ENCODE peak calls at places on chromosome 7, in ten cellular contexts. One of them, this sample, is unnamed.
A peak's percentile ranks its signal among the peaks of the same experiment; 100 is the strongest.

GRCh38 chr7:17384400-17384799 is 85.9 kb downstream of the AHR start:
- DNase-seq in stimulated activated CD4-positive, alpha-beta T cell treated with anti-CD3 and anti-CD28 coated beads, Interleukin-2, amount 100 ng/mL, for 48 hours: no peak
- DNase-seq in thoracic aorta: no peak
- DNase-seq in HFF-Myc: no peak
- DNase-seq in heart left ventricle: no peak
- DNase-seq in NCI-H1092 treated with DMSO at 0.1 percent for 48 hours: no peak
- DNase-seq in nephron progenitor cell: no peak
- DNase-seq in DMS79: no peak
- DNase-seq in activated naive CD4-positive, alpha-beta T cell treated with anti-CD3 and anti-CD28 coated beads, Interleukin-2, amount 10 ng/mL, durations not matched to agents 7 days and 5 days: no peak
- DNase-seq in neural crest cell: no peak
- DNase-seq in this sample: no peak

GRCh38 chr7:90655566-90655965 is 59.4 kb downstream of the CDK14 start:
- DNase-seq in stimulated activated CD4-positive, alpha-beta T cell treated with anti-CD3 and anti-CD28 coated beads, Interleukin-2, amount 100 ng/mL, for 48 hours: no peak
- DNase-seq in thoracic aorta: no peak
- DNase-seq in HFF-Myc: no peak
- DNase-seq in heart left ventricle: no peak
- DNase-seq in NCI-H1092 treated with DMSO at 0.1 percent for 48 hours: no peak
- DNase-seq in nephron progenitor cell: no peak
- DNase-seq in DMS79: peak; percentile 55
- DNase-seq in activated naive CD4-positive, alpha-beta T cell treated with anti-CD3 and anti-CD28 coated beads, Interleukin-2, amount 10 ng/mL, durations not matched to agents 7 days and 5 days: no peak
- DNase-seq in neural crest cell: no peak
- DNase-seq in this sample: no peak

GRCh38 chr7:37376386-37376785 is 72.3 kb downstream of the ELMO1 start:
- DNase-seq in stimulated activated CD4-positive, alpha-beta T cell treated with anti-CD3 and anti-CD28 coated beads, Interleukin-2, amount 100 ng/mL, for 48 hours: no peak
- DNase-seq in thoracic aorta: no peak
- DNase-seq in HFF-Myc: no peak
- DNase-seq in heart left ventricle: no peak
- DNase-seq in NCI-H1092 treated with DMSO at 0.1 percent for 48 hours: no peak
- DNase-seq in nephron progenitor cell: no peak
- DNase-seq in DMS79: no peak
- DNase-seq in activated naive CD4-positive, alpha-beta T cell treated with anti-CD3 and anti-CD28 coated beads, Interleukin-2, amount 10 ng/mL, durations not matched to agents 7 days and 5 days: no peak
- DNase-seq in neural crest cell: no peak
- DNase-seq in this sample: no peak

GRCh38 chr7:109213081-109213480 is 643.4 kb downstream of the DNAJB9 start:
- DNase-seq in stimulated activated CD4-positive, alpha-beta T cell treated with anti-CD3 and anti-CD28 coated beads, Interleukin-2, amount 100 ng/mL, for 48 hours: no peak
- DNase-seq in thoracic aorta: no peak
- DNase-seq in HFF-Myc: no peak
- DNase-seq in heart left ventricle: no peak
- DNase-seq in NCI-H1092 treated with DMSO at 0.1 percent for 48 hours: no peak
- DNase-seq in nephron progenitor cell: no peak
- DNase-seq in DMS79: no peak
- DNase-seq in activated naive CD4-positive, alpha-beta T cell treated with anti-CD3 and anti-CD28 coated beads, Interleukin-2, amount 10 ng/mL, durations not matched to agents 7 days and 5 days: no peak
- DNase-seq in neural crest cell: no peak
- DNase-seq in this sample: peak; percentile 18

GRCh38 chr7:12868027-12868426 is 180.6 kb downstream of the ARL4A start:
- DNase-seq in stimulated activated CD4-positive, alpha-beta T cell treated with anti-CD3 and anti-CD28 coated beads, Interleukin-2, amount 100 ng/mL, for 48 hours: no peak
- DNase-seq in thoracic aorta: no peak
- DNase-seq in HFF-Myc: no peak
- DNase-seq in heart left ventricle: no peak
- DNase-seq in NCI-H1092 treated with DMSO at 0.1 percent for 48 hours: no peak
- DNase-seq in nephron progenitor cell: no peak
- DNase-seq in DMS79: no peak
- DNase-seq in activated naive CD4-positive, alpha-beta T cell treated with anti-CD3 and anti-CD28 coated beads, Interleukin-2, amount 10 ng/mL, durations not matched to agents 7 days and 5 days: no peak
- DNase-seq in neural crest cell: no peak
- DNase-seq in this sample: no peak

GRCh38 chr7:47503283-47503682 is 78.6 kb downstream of the TNS3 start:
- DNase-seq in stimulated activated CD4-positive, alpha-beta T cell treated with anti-CD3 and anti-CD28 coated beads, Interleukin-2, amount 100 ng/mL, for 48 hours: no peak
- DNase-seq in thoracic aorta: no peak
- DNase-seq in HFF-Myc: no peak
- DNase-seq in heart left ventricle: no peak
- DNase-seq in NCI-H1092 treated with DMSO at 0.1 percent for 48 hours: no peak
- DNase-seq in nephron progenitor cell: no peak
- DNase-seq in DMS79: no peak
- DNase-seq in activated naive CD4-positive, alpha-beta T cell treated with anti-CD3 and anti-CD28 coated beads, Interleukin-2, amount 10 ng/mL, durations not matched to agents 7 days and 5 days: no peak
- DNase-seq in neural crest cell: no peak
- DNase-seq in this sample: peak; percentile 79

GRCh38 chr7:158276414-158277218 is 311.0 kb downstream of the PTPRN2 start:
- DNase-seq in stimulated activated CD4-positive, alpha-beta T cell treated with anti-CD3 and anti-CD28 coated beads, Interleukin-2, amount 100 ng/mL, for 48 hours: no peak
- DNase-seq in thoracic aorta: no peak
- DNase-seq in HFF-Myc: no peak
- DNase-seq in heart left ventricle: peak; percentile 9
- DNase-seq in NCI-H1092 treated with DMSO at 0.1 percent for 48 hours: no peak
- DNase-seq in nephron progenitor cell: no peak
- DNase-seq in DMS79: no peak
- DNase-seq in activated naive CD4-positive, alpha-beta T cell treated with anti-CD3 and anti-CD28 coated beads, Interleukin-2, amount 10 ng/mL, durations not matched to agents 7 days and 5 days: no peak
- DNase-seq in neural crest cell: no peak
- DNase-seq in this sample: no peak

GRCh38 chr7:128954830-128955797 is 17.4 kb downstream of the IRF5 start:
- DNase-seq in stimulated activated CD4-positive, alpha-beta T cell treated with anti-CD3 and anti-CD28 coated beads, Interleukin-2, amount 100 ng/mL, for 48 hours: no peak
- DNase-seq in thoracic aorta: no peak
- DNase-seq in HFF-Myc: no peak
- DNase-seq in heart left ventricle: no peak
- DNase-seq in NCI-H1092 treated with DMSO at 0.1 percent for 48 hours: no peak
- DNase-seq in nephron progenitor cell: no peak
- DNase-seq in DMS79: no peak
- DNase-seq in activated naive CD4-positive, alpha-beta T cell treated with anti-CD3 and anti-CD28 coated beads, Interleukin-2, amount 10 ng/mL, durations not matched to agents 7 days and 5 days: no peak
- DNase-seq in neural crest cell: no peak
- DNase-seq in this sample: no peak

GRCh38 chr7:106915873-106916272 is 50.8 kb downstream of the PIK3CG start:
- DNase-seq in stimulated activated CD4-positive, alpha-beta T cell treated with anti-CD3 and anti-CD28 coated beads, Interleukin-2, amount 100 ng/mL, for 48 hours: no peak
- DNase-seq in thoracic aorta: no peak
- DNase-seq in HFF-Myc: no peak
- DNase-seq in heart left ventricle: no peak
- DNase-seq in NCI-H1092 treated with DMSO at 0.1 percent for 48 hours: no peak
- DNase-seq in nephron progenitor cell: no peak
- DNase-seq in DMS79: no peak
- DNase-seq in activated naive CD4-positive, alpha-beta T cell treated with anti-CD3 and anti-CD28 coated beads, Interleukin-2, amount 10 ng/mL, durations not matched to agents 7 days and 5 days: no peak
- DNase-seq in neural crest cell: no peak
- DNase-seq in this sample: no peak

GRCh38 chr7:117269417-117269816 is 53.4 kb downstream of the WNT2 start:
- DNase-seq in stimulated activated CD4-positive, alpha-beta T cell treated with anti-CD3 and anti-CD28 coated beads, Interleukin-2, amount 100 ng/mL, for 48 hours: no peak
- DNase-seq in thoracic aorta: no peak
- DNase-seq in HFF-Myc: peak; percentile 79
- DNase-seq in heart left ventricle: no peak
- DNase-seq in NCI-H1092 treated with DMSO at 0.1 percent for 48 hours: no peak
- DNase-seq in nephron progenitor cell: no peak
- DNase-seq in DMS79: no peak
- DNase-seq in activated naive CD4-positive, alpha-beta T cell treated with anti-CD3 and anti-CD28 coated beads, Interleukin-2, amount 10 ng/mL, durations not matched to agents 7 days and 5 days: no peak
- DNase-seq in neural crest cell: no peak
- DNase-seq in this sample: no peak

GRCh38 chr7:99525713-99526440 is 21.4 kb downstream of the ZKSCAN5 start:
- DNase-seq in stimulated activated CD4-positive, alpha-beta T cell treated with anti-CD3 and anti-CD28 coated beads, Interleukin-2, amount 100 ng/mL, for 48 hours: no peak
- DNase-seq in thoracic aorta: no peak
- DNase-seq in HFF-Myc: no peak
- DNase-seq in heart left ventricle: no peak
- DNase-seq in NCI-H1092 treated with DMSO at 0.1 percent for 48 hours: no peak
- DNase-seq in nephron progenitor cell: no peak
- DNase-seq in DMS79: no peak
- DNase-seq in activated naive CD4-positive, alpha-beta T cell treated with anti-CD3 and anti-CD28 coated beads, Interleukin-2, amount 10 ng/mL, durations not matched to agents 7 days and 5 days: peak; percentile 41
- DNase-seq in neural crest cell: no peak
- DNase-seq in this sample: no peak

GRCh38 chr7:36966039-36966438 is 241.7 kb upstream of the AOAH start:
- DNase-seq in stimulated activated CD4-positive, alpha-beta T cell treated with anti-CD3 and anti-CD28 coated beads, Interleukin-2, amount 100 ng/mL, for 48 hours: no peak
- DNase-seq in thoracic aorta: no peak
- DNase-seq in HFF-Myc: no peak
- DNase-seq in heart left ventricle: no peak
- DNase-seq in NCI-H1092 treated with DMSO at 0.1 percent for 48 hours: peak; percentile 77
- DNase-seq in nephron progenitor cell: no peak
- DNase-seq in DMS79: no peak
- DNase-seq in activated naive CD4-positive, alpha-beta T cell treated with anti-CD3 and anti-CD28 coated beads, Interleukin-2, amount 10 ng/mL, durations not matched to agents 7 days and 5 days: no peak
- DNase-seq in neural crest cell: no peak
- DNase-seq in this sample: no peak

GRCh38 chr7:20561908-20562307 is 53.6 kb upstream of the ABCB5 start:
- DNase-seq in stimulated activated CD4-positive, alpha-beta T cell treated with anti-CD3 and anti-CD28 coated beads, Interleukin-2, amount 100 ng/mL, for 48 hours: no peak
- DNase-seq in thoracic aorta: no peak
- DNase-seq in HFF-Myc: no peak
- DNase-seq in heart left ventricle: no peak
- DNase-seq in NCI-H1092 treated with DMSO at 0.1 percent for 48 hours: no peak
- DNase-seq in nephron progenitor cell: no peak
- DNase-seq in DMS79: no peak
- DNase-seq in activated naive CD4-positive, alpha-beta T cell treated with anti-CD3 and anti-CD28 coated beads, Interleukin-2, amount 10 ng/mL, durations not matched to agents 7 days and 5 days: no peak
- DNase-seq in neural crest cell: no peak
- DNase-seq in this sample: no peak

GRCh38 chr7:102095933-102096332 is 190.7 kb upstream of the SH2B2 start:
- DNase-seq in stimulated activated CD4-positive, alpha-beta T cell treated with anti-CD3 and anti-CD28 coated beads, Interleukin-2, amount 100 ng/mL, for 48 hours: no peak
- DNase-seq in thoracic aorta: no peak
- DNase-seq in HFF-Myc: no peak
- DNase-seq in heart left ventricle: no peak
- DNase-seq in NCI-H1092 treated with DMSO at 0.1 percent for 48 hours: no peak
- DNase-seq in nephron progenitor cell: no peak
- DNase-seq in DMS79: no peak
- DNase-seq in activated naive CD4-positive, alpha-beta T cell treated with anti-CD3 and anti-CD28 coated beads, Interleukin-2, amount 10 ng/mL, durations not matched to agents 7 days and 5 days: no peak
- DNase-seq in neural crest cell: no peak
- DNase-seq in this sample: no peak

GRCh38 chr7:67937717-67938191 is 941.1 kb downstream of the TYW1 start:
- DNase-seq in stimulated activated CD4-positive, alpha-beta T cell treated with anti-CD3 and anti-CD28 coated beads, Interleukin-2, amount 100 ng/mL, for 48 hours: no peak
- DNase-seq in thoracic aorta: no peak
- DNase-seq in HFF-Myc: no peak
- DNase-seq in heart left ventricle: peak; percentile 43
- DNase-seq in NCI-H1092 treated with DMSO at 0.1 percent for 48 hours: no peak
- DNase-seq in nephron progenitor cell: no peak
- DNase-seq in DMS79: no peak
- DNase-seq in activated naive CD4-positive, alpha-beta T cell treated with anti-CD3 and anti-CD28 coated beads, Interleukin-2, amount 10 ng/mL, durations not matched to agents 7 days and 5 days: no peak
- DNase-seq in neural crest cell: peak; percentile 1
- DNase-seq in this sample: no peak

GRCh38 chr7:47580811-47581331 is 1.0 kb downstream of the TNS3 start:
- DNase-seq in stimulated activated CD4-positive, alpha-beta T cell treated with anti-CD3 and anti-CD28 coated beads, Interleukin-2, amount 100 ng/mL, for 48 hours: no peak
- DNase-seq in thoracic aorta: no peak
- DNase-seq in HFF-Myc: no peak
- DNase-seq in heart left ventricle: no peak
- DNase-seq in NCI-H1092 treated with DMSO at 0.1 percent for 48 hours: peak; percentile 22
- DNase-seq in nephron progenitor cell: peak; percentile 31
- DNase-seq in DMS79: no peak
- DNase-seq in activated naive CD4-positive, alpha-beta T cell treated with anti-CD3 and anti-CD28 coated beads, Interleukin-2, amount 10 ng/mL, durations not matched to agents 7 days and 5 days: no peak
- DNase-seq in neural crest cell: peak; percentile 26
- DNase-seq in this sample: no peak

GRCh38 chr7:131357282-131357880 is 29.7 kb downstream of the MKLN1 start:
- DNase-seq in stimulated activated CD4-positive, alpha-beta T cell treated with anti-CD3 and anti-CD28 coated beads, Interleukin-2, amount 100 ng/mL, for 48 hours: no peak
- DNase-seq in thoracic aorta: no peak
- DNase-seq in HFF-Myc: no peak
- DNase-seq in heart left ventricle: no peak
- DNase-seq in NCI-H1092 treated with DMSO at 0.1 percent for 48 hours: no peak
- DNase-seq in nephron progenitor cell: no peak
- DNase-seq in DMS79: no peak
- DNase-seq in activated naive CD4-positive, alpha-beta T cell treated with anti-CD3 and anti-CD28 coated beads, Interleukin-2, amount 10 ng/mL, durations not matched to agents 7 days and 5 days: no peak
- DNase-seq in neural crest cell: no peak
- DNase-seq in this sample: no peak

GRCh38 chr7:44508328-44508990 is 18.0 kb upstream of the NUDCD3 start:
- DNase-seq in stimulated activated CD4-positive, alpha-beta T cell treated with anti-CD3 and anti-CD28 coated beads, Interleukin-2, amount 100 ng/mL, for 48 hours: no peak
- DNase-seq in thoracic aorta: no peak
- DNase-seq in HFF-Myc: no peak
- DNase-seq in heart left ventricle: no peak
- DNase-seq in NCI-H1092 treated with DMSO at 0.1 percent for 48 hours: no peak
- DNase-seq in nephron progenitor cell: no peak
- DNase-seq in DMS79: no peak
- DNase-seq in activated naive CD4-positive, alpha-beta T cell treated with anti-CD3 and anti-CD28 coated beads, Interleukin-2, amount 10 ng/mL, durations not matched to agents 7 days and 5 days: no peak
- DNase-seq in neural crest cell: no peak
- DNase-seq in this sample: no peak

GRCh38 chr7:143954163-143954894 is at the start of gene OR2F1:
- DNase-seq in stimulated activated CD4-positive, alpha-beta T cell treated with anti-CD3 and anti-CD28 coated beads, Interleukin-2, amount 100 ng/mL, for 48 hours: no peak
- DNase-seq in thoracic aorta: no peak
- DNase-seq in HFF-Myc: no peak
- DNase-seq in heart left ventricle: no peak
- DNase-seq in NCI-H1092 treated with DMSO at 0.1 percent for 48 hours: no peak
- DNase-seq in nephron progenitor cell: no peak
- DNase-seq in DMS79: no peak
- DNase-seq in activated naive CD4-positive, alpha-beta T cell treated with anti-CD3 and anti-CD28 coated beads, Interleukin-2, amount 10 ng/mL, durations not matched to agents 7 days and 5 days: no peak
- DNase-seq in neural crest cell: no peak
- DNase-seq in this sample: no peak

GRCh38 chr7:4960363-4960762 is 1.4 kb upstream of the MMD2 start:
- DNase-seq in stimulated activated CD4-positive, alpha-beta T cell treated with anti-CD3 and anti-CD28 coated beads, Interleukin-2, amount 100 ng/mL, for 48 hours: no peak
- DNase-seq in thoracic aorta: no peak
- DNase-seq in HFF-Myc: no peak
- DNase-seq in heart left ventricle: no peak
- DNase-seq in NCI-H1092 treated with DMSO at 0.1 percent for 48 hours: no peak
- DNase-seq in nephron progenitor cell: no peak
- DNase-seq in DMS79: no peak
- DNase-seq in activated naive CD4-positive, alpha-beta T cell treated with anti-CD3 and anti-CD28 coated beads, Interleukin-2, amount 10 ng/mL, durations not matched to agents 7 days and 5 days: no peak
- DNase-seq in neural crest cell: no peak
- DNase-seq in this sample: no peak

GRCh38 chr7:132072873-132073272 is 503.4 kb downstream of the PLXNA4 start:
- DNase-seq in stimulated activated CD4-positive, alpha-beta T cell treated with anti-CD3 and anti-CD28 coated beads, Interleukin-2, amount 100 ng/mL, for 48 hours: no peak
- DNase-seq in thoracic aorta: no peak
- DNase-seq in HFF-Myc: no peak
- DNase-seq in heart left ventricle: no peak
- DNase-seq in NCI-H1092 treated with DMSO at 0.1 percent for 48 hours: no peak
- DNase-seq in nephron progenitor cell: no peak
- DNase-seq in DMS79: no peak
- DNase-seq in activated naive CD4-positive, alpha-beta T cell treated with anti-CD3 and anti-CD28 coated beads, Interleukin-2, amount 10 ng/mL, durations not matched to agents 7 days and 5 days: no peak
- DNase-seq in neural crest cell: no peak
- DNase-seq in this sample: no peak

GRCh38 chr7:155916926-155917655 is 104.8 kb upstream of the SHH start:
- DNase-seq in stimulated activated CD4-positive, alpha-beta T cell treated with anti-CD3 and anti-CD28 coated beads, Interleukin-2, amount 100 ng/mL, for 48 hours: no peak
- DNase-seq in thoracic aorta: no peak
- DNase-seq in HFF-Myc: no peak
- DNase-seq in heart left ventricle: no peak
- DNase-seq in NCI-H1092 treated with DMSO at 0.1 percent for 48 hours: no peak
- DNase-seq in nephron progenitor cell: no peak
- DNase-seq in DMS79: no peak
- DNase-seq in activated naive CD4-positive, alpha-beta T cell treated with anti-CD3 and anti-CD28 coated beads, Interleukin-2, amount 10 ng/mL, durations not matched to agents 7 days and 5 days: no peak
- DNase-seq in neural crest cell: no peak
- DNase-seq in this sample: no peak

This sample was measured in NCI-H524 treated with DMSO at 0.1 percent for 48 hours.